ENCODE peak calls at places on chromosomes 13 and 19, in four cellular contexts. O is A549, I is GM12878, D is HepG2. S is an unnamed sample. For H3K4me1, the result is how much of the 10 kb centered on the place peaks cover.

GRCh38 chr13:41383400-41383799 is 72.3 kb downstream of the NAA16 start:
- DNase-seq in O (no peak), I (no peak), D (no peak), S (no peak)

GRCh38 chr13:26921918-26922317 is 161.3 kb upstream of the GPR12 start:
- DNase-seq in O (no peak), I (no peak), D (no peak), S (no peak)

GRCh38 chr13:68666774-68667397 is 1436.8 kb upstream of the PCDH9 start:
- DNase-seq in O (no peak), I (no peak), D (no peak), S (no peak)

GRCh38 chr13:27913116-27913515 is 6.7 kb upstream of the PDX1 start:
- DNase-seq in O (no peak), I (no peak), D (no peak), S (no peak)

GRCh38 chr19:15589760-15590451 is 25.1 kb upstream of the CYP4F8 start:
- DNase-seq in O (no peak), I (no peak), D (no peak), S (no peak)

GRCh38 chr13:22076658-22077057 is 405.8 kb downstream of the FGF9 start:
- DNase-seq in O (no peak), I (no peak), D (no peak), S (no peak)

GRCh38 chr19:12668346-12668745 is 1.7 kb downstream of the WDR83 start:
- DNase-seq in O (no peak), I (no peak), D (no peak), S (no peak)

GRCh38 chr13:20633802-20634201 is 66.8 kb downstream of the IFT88 start:
- DNase-seq in O (no peak), I (no peak), D (no peak), S (no peak)

GRCh38 chr13:113182046-113182445 is 23.6 kb downstream of the PROZ start:
- DNase-seq in O (no peak), I (no peak), D (no peak), S (no peak)

GRCh38 chr19:461664-462551 is 1.1 kb upstream of the SHC2 start:
- DNase-seq in O (no peak), I (no peak), D (peak), S (peak)

GRCh38 chr19:45124021-45124420 is 31.0 kb downstream of the PPP1R37 start:
- DNase-seq in O (no peak), I (no peak), D (no peak), S (no peak)

GRCh38 chr19:3765121-3765520 is 2.6 kb downstream of the MRPL54 start:
- DNase-seq in O (no peak), I (no peak), D (no peak), S (no peak)

GRCh38 chr19:40607311-40607871 is 6.2 kb downstream of the LTBP4 start:
- DNase-seq in O (no peak), I (no peak), D (no peak), S (no peak)

GRCh38 chr19:18460313-18460712 is 22.4 kb upstream of the ISYNA1 start:
- DNase-seq in O (no peak), I (no peak), D (no peak), S (no peak)

GRCh38 chr13:24627090-24627714 is 53.0 kb upstream of the ATP12A start:
- DNase-seq in O (peak), I (no peak), D (peak), S (peak)

GRCh38 chr19:12757544-12758274 is 6.1 kb downstream of the BEST2 start:
- DNase-seq in O (peak), I (no peak), D (peak), S (peak)

GRCh38 chr19:33554391-33554790 is 32.8 kb upstream of the PEPD start:
- DNase-seq in O (no peak), I (no peak), D (no peak), S (no peak)

GRCh38 chr19:13094285-13094595 is 8.4 kb downstream of the LYL1 start:
- DNase-seq in O (no peak), I (no peak), D (no peak), S (peak)

GRCh38 chr13:113672002-113672651 is 5.1 kb downstream of the GRK1 start:
- DNase-seq in O (no peak), I (no peak), D (no peak), S (no peak)

GRCh38 chr19:8355631-8356402 is 8.1 kb upstream of the ANGPTL4 start:
- DNase-seq in O (peak), I (no peak), D (peak), S (no peak)

GRCh38 chr13:45863716-45864590 is 12.4 kb upstream of the SIAH3 start:
- DNase-seq in O (no peak), I (no peak), D (no peak), S (peak)

GRCh38 chr13:75357576-75358295 is 124.2 kb downstream of the TBC1D4 start:
- DNase-seq in O (peak), I (no peak), D (peak), S (peak)

GRCh38 chr19:2556221-2557092 is 80.5 kb downstream of the GADD45B start:
- DNase-seq in O (no peak), I (no peak), D (no peak), S (no peak)

DNA sequence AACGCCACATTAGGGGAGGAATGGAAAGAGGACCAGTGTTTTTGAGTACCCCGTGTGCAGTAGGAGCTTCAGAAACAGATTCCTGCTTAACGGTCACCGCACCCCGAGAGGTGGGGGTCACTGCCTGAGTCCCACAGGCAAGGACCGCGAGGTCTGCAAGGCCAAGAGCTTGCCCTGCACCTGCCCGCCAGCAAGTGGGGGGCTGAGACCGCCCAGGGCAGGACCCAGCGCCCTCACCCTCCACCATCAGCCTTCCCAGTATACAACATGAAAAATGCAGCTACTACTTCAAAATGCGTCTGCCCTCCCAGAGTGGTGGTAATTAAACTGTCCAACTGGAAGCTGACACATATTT is 44.9 kb downstream of the COL4A1 start:
- DNase-seq in O (no peak), I (no peak), D (no peak), S (no peak)
- H3K4me1 ChIP-seq in O (under half), I (under half), D (under half), S (half or more)

DNA sequence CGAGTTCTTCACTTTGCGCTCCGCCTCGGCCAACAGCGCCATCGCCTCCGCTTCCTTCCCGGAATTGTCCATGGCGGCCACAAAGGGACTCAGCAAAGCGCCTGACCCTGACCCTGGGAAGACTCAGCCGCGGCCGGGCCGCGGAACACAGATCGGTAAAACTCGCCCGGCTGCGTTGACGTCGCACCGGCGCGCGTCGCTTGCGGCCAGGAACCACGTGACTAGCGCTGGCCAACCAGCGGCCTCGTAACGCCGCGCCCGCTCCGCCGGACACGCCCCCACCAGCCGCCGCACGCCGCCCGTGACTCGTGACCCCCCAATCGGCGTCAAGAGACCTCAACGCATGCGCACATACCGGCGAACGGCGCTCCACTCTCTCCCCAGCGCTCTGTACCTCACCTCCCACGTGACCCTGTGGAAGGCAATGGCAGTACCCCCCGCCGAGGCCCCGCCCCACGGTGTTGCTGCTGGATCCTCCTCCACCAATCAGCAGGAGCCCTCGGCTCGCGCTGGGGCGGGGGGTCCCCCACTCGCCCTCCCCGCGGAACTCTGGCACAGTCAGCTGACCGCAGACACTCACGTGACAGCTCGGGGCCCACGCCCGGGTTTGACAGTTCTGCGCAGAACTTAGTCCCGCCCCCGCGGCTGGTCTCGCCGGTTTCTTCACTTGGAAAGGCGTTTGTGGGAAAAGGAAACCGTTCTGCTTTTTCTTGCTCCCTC is at the start of gene NAPA:
- DNase-seq in O (peak), I (peak), D (peak), S (peak)
- TF ChIP-seq EP300 in O (no peak), I (peak), D (peak), S (peak)

GRCh38 chr13:102530751-102531150 is 66.0 kb upstream of the TPP2 start:
- DNase-seq in O (no peak), I (no peak), D (no peak), S (no peak)

GRCh38 chr13:102536695-102537485 is 59.9 kb upstream of the TPP2 start:
- DNase-seq in O (no peak), I (no peak), D (no peak), S (no peak)

GRCh38 chr13:102538938-102539337 is 57.8 kb upstream of the TPP2 start:
- DNase-seq in O (no peak), I (no peak), D (no peak), S (no peak)

DNA sequence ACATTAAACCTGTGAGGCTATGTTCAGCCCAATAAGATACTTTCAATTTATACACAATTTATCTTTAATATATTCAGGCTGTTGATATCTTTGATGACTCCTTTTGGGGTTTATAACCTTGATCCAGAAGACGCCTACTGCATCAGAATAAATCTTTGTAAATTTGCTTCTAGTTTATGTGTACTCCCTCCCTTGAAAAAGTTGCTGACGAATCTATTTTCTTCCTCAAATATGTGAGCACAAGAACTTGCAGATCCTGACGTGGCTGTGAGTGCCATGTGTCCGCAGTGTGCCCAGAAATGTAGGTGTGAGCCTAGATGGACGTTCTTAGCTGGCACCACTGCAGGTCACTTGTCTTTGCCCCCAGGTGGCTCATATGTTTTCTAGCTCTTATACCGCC is 60.6 kb upstream of the TPP2 start:
- DNase-seq in O (no peak), I (no peak), D (no peak), S (no peak)
- TF ChIP-seq PBX3 in O (no peak), I (no peak), D (no peak), S (no peak)

GRCh38 chr19:35008891-35009341 is 8.8 kb downstream of the GRAMD1A start:
- DNase-seq in O (no peak), I (no peak), D (no peak), S (no peak)

GRCh38 chr19:35011737-35012682 is 11.9 kb downstream of the GRAMD1A start:
- DNase-seq in O (no peak), I (no peak), D (no peak), S (peak)

GRCh38 chr19:35009424-35010415 is 9.6 kb downstream of the GRAMD1A start:
- DNase-seq in O (no peak), I (no peak), D (no peak), S (peak)

GRCh38 chr19:35013047-35013819 is 13.1 kb downstream of the GRAMD1A start:
- DNase-seq in O (peak), I (no peak), D (peak), S (peak)

GRCh38 chr19:35011091-35011689 is 11.1 kb downstream of the GRAMD1A start:
- DNase-seq in O (no peak), I (no peak), D (no peak), S (no peak)
- H3K4me1 ChIP-seq in O (under half), I (under half), D (under half), S (under half)

DNA sequence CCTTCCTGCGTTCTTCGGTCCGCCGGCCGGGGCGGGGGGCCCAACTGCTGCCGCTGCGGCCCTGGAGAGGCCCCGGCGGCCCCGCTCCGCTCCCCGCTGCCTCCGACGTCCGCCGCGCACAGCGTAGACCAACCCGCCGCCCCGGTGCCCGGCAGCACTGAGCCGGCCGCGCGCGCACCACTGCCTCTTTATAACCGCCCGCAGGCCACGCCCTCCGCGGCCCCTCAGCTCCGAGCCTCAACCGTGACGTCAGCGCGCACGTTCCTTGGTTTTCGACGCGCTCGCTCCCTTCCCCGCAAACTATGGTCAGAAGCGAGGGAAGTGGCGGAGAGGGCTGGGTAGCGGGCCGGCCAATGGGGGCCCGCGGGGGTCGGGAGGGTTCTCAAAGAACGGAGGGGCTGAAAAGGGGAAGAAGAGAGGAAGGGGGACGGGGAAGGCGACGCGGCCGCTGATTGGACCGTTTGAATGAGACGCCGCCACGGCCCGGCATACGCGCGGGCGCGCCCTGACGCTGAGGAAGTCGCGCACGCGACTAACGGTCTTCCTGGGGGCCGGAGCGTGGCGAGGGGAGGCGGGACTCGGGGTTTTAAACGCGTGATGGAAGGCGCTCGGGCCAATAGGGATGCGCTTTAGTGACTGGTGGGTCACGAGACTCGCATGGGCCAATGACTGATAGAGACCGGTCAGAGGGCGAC is at the start of gene UBE2S:
- DNase-seq in O (peak), I (peak), D (peak), S (peak)
- TF ChIP-seq EP300 in O (no peak), I (peak), D (no peak), S (peak)

GRCh38 chr19:42872608-42873007 is 6.9 kb downstream of the PSG1 start:
- DNase-seq in O (no peak), I (no peak), D (no peak), S (no peak)
- TF ChIP-seq PBX3 in O (no peak), I (no peak), D (no peak), S (no peak)

GRCh38 chr13:97257800-97258799 is 36.0 kb downstream of the MBNL2 start:
- DNase-seq in O (peak), I (peak), D (peak), S (no peak)

GRCh38 chr13:97262058-97262457 is 39.9 kb downstream of the MBNL2 start:
- DNase-seq in O (no peak), I (no peak), D (no peak), S (no peak)

GRCh38 chr13:97258801-97259200 is 36.7 kb downstream of the MBNL2 start:
- DNase-seq in O (no peak), I (no peak), D (no peak), S (no peak)

GRCh38 chr13:97261254-97262015 is 39.3 kb downstream of the MBNL2 start:
- DNase-seq in O (no peak), I (no peak), D (no peak), S (no peak)

DNA sequence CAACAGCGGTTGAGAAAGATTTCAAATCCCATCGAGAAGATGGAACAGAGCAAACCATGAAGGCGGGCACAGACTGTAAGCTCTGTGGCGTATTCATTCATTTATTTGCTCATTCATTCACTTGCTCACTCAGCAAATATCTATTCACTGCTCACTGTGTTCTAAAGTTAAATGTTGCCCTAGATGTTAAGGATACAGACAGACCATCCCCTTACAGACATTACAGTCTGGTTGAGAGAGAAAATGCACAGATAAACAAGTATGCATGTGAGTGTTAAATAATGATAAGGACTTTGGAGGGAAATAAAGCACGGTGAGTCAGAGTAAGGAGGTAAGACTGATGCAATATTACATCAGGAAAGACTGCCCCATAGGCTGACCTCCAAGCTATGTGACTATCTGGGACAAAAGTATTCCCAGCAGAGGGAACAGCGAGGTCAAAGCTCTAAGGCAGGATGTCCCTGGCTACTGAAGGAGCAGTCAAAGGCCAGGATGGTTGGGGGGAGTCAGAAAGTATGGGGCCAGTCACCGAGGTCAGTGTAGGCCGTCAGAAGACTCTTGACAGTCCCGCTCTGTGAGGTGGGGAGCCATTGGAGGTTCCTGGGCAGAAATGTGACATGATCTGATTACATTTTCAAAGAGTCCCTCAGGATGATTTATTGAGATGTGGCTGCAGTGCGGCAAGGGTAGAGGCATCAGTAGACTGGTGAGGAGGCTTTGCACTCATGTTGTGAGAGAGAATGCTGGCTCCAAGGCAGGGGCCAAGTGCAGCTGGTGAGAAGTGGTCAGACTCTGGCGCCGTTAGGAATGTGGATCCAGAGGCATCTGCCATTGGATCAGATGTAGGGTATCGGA is 37.9 kb downstream of the MBNL2 start:
- DNase-seq in O (peak), I (no peak), D (peak), S (no peak)
- H3K4me1 ChIP-seq in O (half or more), I (under half), D (half or more), S (half or more)

DNA sequence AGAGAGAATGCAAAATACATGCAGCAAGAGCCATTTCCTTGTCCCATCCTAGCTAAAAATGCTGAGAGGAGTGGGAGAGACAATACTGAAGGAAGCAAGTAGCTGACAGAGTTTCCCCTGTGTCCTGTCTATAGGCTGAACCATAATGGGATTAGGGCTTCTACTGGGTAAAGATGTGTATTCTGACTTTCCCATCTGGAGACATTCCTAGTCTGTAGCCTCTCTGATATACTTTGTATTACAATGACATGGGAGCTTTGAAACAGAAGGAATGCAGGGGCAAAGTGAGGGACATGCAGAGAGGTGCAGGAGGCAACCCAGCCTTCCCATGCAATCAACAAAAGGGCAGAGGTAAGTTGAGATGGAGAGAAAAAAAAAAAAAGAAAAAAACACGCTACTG is 10.5 kb upstream of the GPC6 start:
- DNase-seq in O (no peak), I (no peak), D (no peak), S (no peak)
- TF ChIP-seq EP300 in O (no peak), I (no peak), D (no peak), S (no peak)